ENCODE peak calls at places on chromosomes 16 and 17, in seven cellular contexts. One of them, this sample, is unnamed.

GRCh38 chr17:50051082-50051576 is 4.8 kb upstream of the ITGA3 start:
- DNase-seq in AG04450: no peak
- DNase-seq in breast epithelium: no peak
- DNase-seq in fibroblast of the aortic adventitia: no peak
- DNase-seq in testis: no peak
- DNase-seq in thoracic aorta: no peak
- DNase-seq in cardiac muscle cell: no peak
- DNase-seq in this sample: no peak

GRCh38 chr17:81391964-81392908 is 3.0 kb upstream of the BAHCC1 start:
- DNase-seq in AG04450: no peak
- DNase-seq in breast epithelium: no peak
- DNase-seq in fibroblast of the aortic adventitia: peak
- DNase-seq in testis: peak
- DNase-seq in thoracic aorta: no peak
- DNase-seq in cardiac muscle cell: peak
- DNase-seq in this sample: no peak

GRCh38 chr16:15792563-15792971 is 64.3 kb downstream of the MYH11 start:
- DNase-seq in AG04450: no peak
- DNase-seq in breast epithelium: no peak
- DNase-seq in fibroblast of the aortic adventitia: no peak
- DNase-seq in testis: no peak
- DNase-seq in thoracic aorta: no peak
- DNase-seq in cardiac muscle cell: no peak
- DNase-seq in this sample: no peak

GRCh38 chr17:72126575-72127486 is 6.0 kb downstream of the SOX9 start:
- DNase-seq in AG04450: no peak
- DNase-seq in breast epithelium: no peak
- DNase-seq in fibroblast of the aortic adventitia: peak
- DNase-seq in testis: no peak
- DNase-seq in thoracic aorta: no peak
- DNase-seq in cardiac muscle cell: no peak
- DNase-seq in this sample: no peak

GRCh38 chr17:40121886-40122465 is at the start of gene MSL1:
- DNase-seq in AG04450: no peak
- DNase-seq in breast epithelium: peak
- DNase-seq in fibroblast of the aortic adventitia: peak
- DNase-seq in testis: peak
- DNase-seq in thoracic aorta: no peak
- DNase-seq in cardiac muscle cell: peak
- DNase-seq in this sample: no peak

GRCh38 chr17:2190014-2190413 is 113.6 kb downstream of the SMG6 start:
- DNase-seq in AG04450: no peak
- DNase-seq in breast epithelium: no peak
- DNase-seq in fibroblast of the aortic adventitia: peak
- DNase-seq in testis: no peak
- DNase-seq in thoracic aorta: no peak
- DNase-seq in cardiac muscle cell: no peak
- DNase-seq in this sample: no peak

GRCh38 chr17:50498021-50498874 is 10.0 kb upstream of the MYCBPAP start:
- DNase-seq in AG04450: no peak
- DNase-seq in breast epithelium: no peak
- DNase-seq in fibroblast of the aortic adventitia: no peak
- DNase-seq in testis: no peak
- DNase-seq in thoracic aorta: no peak
- DNase-seq in cardiac muscle cell: no peak
- DNase-seq in this sample: no peak

GRCh38 chr17:47272491-47272890 is 18.9 kb downstream of the ITGB3 start:
- DNase-seq in AG04450: no peak
- DNase-seq in breast epithelium: no peak
- DNase-seq in fibroblast of the aortic adventitia: no peak
- DNase-seq in testis: no peak
- DNase-seq in thoracic aorta: no peak
- DNase-seq in cardiac muscle cell: no peak
- DNase-seq in this sample: no peak

GRCh38 chr16:22070361-22071351 is 21.7 kb upstream of the VWA3A start:
- DNase-seq in AG04450: no peak
- DNase-seq in breast epithelium: no peak
- DNase-seq in fibroblast of the aortic adventitia: peak
- DNase-seq in testis: no peak
- DNase-seq in thoracic aorta: no peak
- DNase-seq in cardiac muscle cell: no peak
- DNase-seq in this sample: peak

GRCh38 chr17:47325176-47325575 is 1.4 kb downstream of the EFCAB13 start:
- DNase-seq in AG04450: no peak
- DNase-seq in breast epithelium: no peak
- DNase-seq in fibroblast of the aortic adventitia: no peak
- DNase-seq in testis: no peak
- DNase-seq in thoracic aorta: no peak
- DNase-seq in cardiac muscle cell: no peak
- DNase-seq in this sample: no peak

GRCh38 chr17:77907497-77908120 is 50.9 kb upstream of the TNRC6C start:
- DNase-seq in AG04450: no peak
- DNase-seq in breast epithelium: no peak
- DNase-seq in fibroblast of the aortic adventitia: no peak
- DNase-seq in testis: no peak
- DNase-seq in thoracic aorta: no peak
- DNase-seq in cardiac muscle cell: no peak
- DNase-seq in this sample: no peak

GRCh38 chr17:65627892-65628622 is 66.6 kb upstream of the AXIN2 start:
- DNase-seq in AG04450: peak
- DNase-seq in breast epithelium: peak
- DNase-seq in fibroblast of the aortic adventitia: peak
- DNase-seq in testis: peak
- DNase-seq in thoracic aorta: peak
- DNase-seq in cardiac muscle cell: no peak
- DNase-seq in this sample: no peak

GRCh38 chr17:67388986-67389385 is 11.9 kb downstream of the PITPNC1 start:
- DNase-seq in AG04450: no peak
- DNase-seq in breast epithelium: no peak
- DNase-seq in fibroblast of the aortic adventitia: no peak
- DNase-seq in testis: no peak
- DNase-seq in thoracic aorta: no peak
- DNase-seq in cardiac muscle cell: no peak
- DNase-seq in this sample: no peak

GRCh38 chr16:84115919-84116719 is 623 bp downstream of the MBTPS1 start:
- DNase-seq in AG04450: no peak
- DNase-seq in breast epithelium: peak
- DNase-seq in fibroblast of the aortic adventitia: peak
- DNase-seq in testis: peak
- DNase-seq in thoracic aorta: no peak
- DNase-seq in cardiac muscle cell: peak
- DNase-seq in this sample: no peak

GRCh38 chr17:82644148-82644547 is 4.1 kb downstream of the WDR45B start:
- DNase-seq in AG04450: no peak
- DNase-seq in breast epithelium: no peak
- DNase-seq in fibroblast of the aortic adventitia: no peak
- DNase-seq in testis: no peak
- DNase-seq in thoracic aorta: no peak
- DNase-seq in cardiac muscle cell: no peak
- DNase-seq in this sample: no peak

GRCh38 chr17:38893612-38894011 is 23.8 kb downstream of the LASP1 start:
- DNase-seq in AG04450: no peak
- DNase-seq in breast epithelium: no peak
- DNase-seq in fibroblast of the aortic adventitia: no peak
- DNase-seq in testis: no peak
- DNase-seq in thoracic aorta: no peak
- DNase-seq in cardiac muscle cell: no peak
- DNase-seq in this sample: no peak

GRCh38 chr16:3115561-3115960 is 3.2 kb downstream of the ZNF205 start:
- DNase-seq in AG04450: no peak
- DNase-seq in breast epithelium: no peak
- DNase-seq in fibroblast of the aortic adventitia: no peak
- DNase-seq in testis: no peak
- DNase-seq in thoracic aorta: no peak
- DNase-seq in cardiac muscle cell: no peak
- DNase-seq in this sample: no peak

GRCh38 chr17:82006468-82007227 is 16.0 kb downstream of the CENPX start:
- DNase-seq in AG04450: no peak
- DNase-seq in breast epithelium: no peak
- DNase-seq in fibroblast of the aortic adventitia: peak
- DNase-seq in testis: no peak
- DNase-seq in thoracic aorta: no peak
- DNase-seq in cardiac muscle cell: no peak
- DNase-seq in this sample: no peak

DNA sequence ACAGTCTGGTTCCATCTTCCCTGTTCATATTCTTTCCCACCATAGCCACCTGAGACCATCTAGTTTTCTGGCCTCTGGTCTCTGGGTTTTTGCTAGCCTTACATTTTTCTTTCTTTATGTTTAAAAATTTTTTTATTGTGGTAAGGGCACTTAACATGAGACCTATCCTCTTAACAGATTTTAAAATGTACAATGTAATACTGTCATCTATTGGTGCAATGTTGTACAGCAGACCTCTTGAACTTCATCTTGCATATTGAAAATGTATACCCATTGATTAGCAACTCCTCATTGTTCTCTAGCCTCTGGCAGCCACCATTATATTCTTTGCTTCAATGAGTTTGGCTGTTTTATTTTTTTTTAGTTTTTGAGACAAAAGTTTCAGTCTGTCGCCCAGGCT is 39.2 kb downstream of the ITGAM start:
- DNase-seq in AG04450: no peak
- DNase-seq in breast epithelium: no peak
- DNase-seq in fibroblast of the aortic adventitia: peak
- DNase-seq in testis: no peak
- DNase-seq in thoracic aorta: no peak
- DNase-seq in cardiac muscle cell: no peak
- DNase-seq in this sample: no peak
- TF ChIP-seq CTCF in AG04450: peak
- TF ChIP-seq CTCF in breast epithelium: no peak
- TF ChIP-seq CTCF in fibroblast of the aortic adventitia: peak
- TF ChIP-seq CTCF in testis: no peak
- TF ChIP-seq CTCF in thoracic aorta: no peak
- TF ChIP-seq CTCF in cardiac muscle cell: no peak
- TF ChIP-seq CTCF in this sample: no peak

DNA sequence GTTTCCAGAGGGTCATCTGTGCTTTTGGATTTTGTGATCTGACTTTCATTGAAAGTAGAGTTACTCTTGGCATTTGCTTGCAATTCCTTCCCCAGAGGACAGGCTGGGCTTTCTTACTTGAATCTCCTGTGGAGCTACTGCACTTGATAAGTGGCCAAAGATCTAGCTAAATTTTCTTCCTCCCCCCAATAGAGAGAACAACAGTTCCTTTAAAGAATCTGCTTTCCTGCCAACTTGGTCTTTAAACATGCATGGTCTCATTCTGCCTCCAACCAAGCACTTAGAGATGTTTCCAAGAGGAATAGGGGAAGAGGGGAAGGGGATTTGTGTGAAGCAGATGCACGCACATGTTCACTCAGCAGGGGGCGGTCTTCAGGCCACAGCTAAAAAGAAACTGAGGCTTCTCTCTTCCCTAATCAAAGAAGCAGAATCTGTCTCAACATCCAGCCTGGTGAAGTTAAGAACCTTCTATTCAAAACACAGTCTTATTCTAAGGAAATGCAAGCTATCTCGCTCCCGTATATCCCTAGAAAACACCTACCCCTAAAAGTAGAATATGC is 229.6 kb downstream of the ZFHX3 start:
- DNase-seq in AG04450: no peak
- DNase-seq in breast epithelium: no peak
- DNase-seq in fibroblast of the aortic adventitia: peak
- DNase-seq in testis: no peak
- DNase-seq in thoracic aorta: no peak
- DNase-seq in cardiac muscle cell: no peak
- DNase-seq in this sample: no peak
- TF ChIP-seq CTCF in AG04450: no peak
- TF ChIP-seq CTCF in breast epithelium: no peak
- TF ChIP-seq CTCF in fibroblast of the aortic adventitia: no peak
- TF ChIP-seq CTCF in testis: no peak
- TF ChIP-seq CTCF in thoracic aorta: no peak
- TF ChIP-seq CTCF in cardiac muscle cell: peak
- TF ChIP-seq CTCF in this sample: no peak

DNA sequence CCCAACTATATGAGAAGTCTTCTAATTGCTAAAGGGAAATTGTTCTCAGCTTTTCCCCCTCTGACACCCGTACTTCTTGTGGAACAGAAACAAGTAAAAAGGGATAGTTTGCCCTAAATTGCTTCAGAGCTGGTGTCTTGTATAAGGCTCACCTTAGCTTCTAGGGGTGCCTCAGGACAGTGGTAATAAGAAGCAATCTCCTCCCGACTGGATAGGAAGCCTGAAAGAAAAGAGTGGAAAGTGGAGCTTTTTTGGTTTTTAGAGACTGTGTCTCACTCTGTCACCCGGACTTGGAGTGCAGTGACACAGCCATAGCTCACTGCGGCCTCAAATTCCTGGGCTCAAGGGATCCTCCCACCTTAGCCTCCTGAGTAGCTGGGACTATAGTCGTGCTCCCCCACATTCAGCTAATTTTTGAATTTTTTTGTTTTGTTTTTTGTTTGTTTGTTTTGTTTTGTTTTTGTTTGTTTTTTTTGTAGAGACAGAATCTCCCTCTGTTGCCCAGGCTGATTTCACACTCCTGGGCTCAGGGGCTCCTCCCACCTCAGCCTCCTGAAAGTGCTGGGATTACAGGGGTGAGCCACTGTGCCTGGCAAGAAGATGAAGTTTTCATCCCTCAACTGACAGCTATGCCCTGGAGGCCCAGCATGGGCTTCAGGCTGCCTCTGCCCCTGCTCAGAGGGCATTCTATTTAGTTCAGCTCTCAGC is 3.4 kb downstream of the TAT start:
- DNase-seq in AG04450: no peak
- DNase-seq in breast epithelium: no peak
- DNase-seq in fibroblast of the aortic adventitia: no peak
- DNase-seq in testis: no peak
- DNase-seq in thoracic aorta: no peak
- DNase-seq in cardiac muscle cell: no peak
- DNase-seq in this sample: no peak
- TF ChIP-seq CTCF in AG04450: no peak
- TF ChIP-seq CTCF in breast epithelium: no peak
- TF ChIP-seq CTCF in fibroblast of the aortic adventitia: no peak
- TF ChIP-seq CTCF in testis: no peak
- TF ChIP-seq CTCF in thoracic aorta: no peak
- TF ChIP-seq CTCF in cardiac muscle cell: no peak
- TF ChIP-seq CTCF in this sample: no peak

GRCh38 chr16:81714593-81714992 is 64.5 kb upstream of the PLCG2 start:
- DNase-seq in AG04450: no peak
- DNase-seq in breast epithelium: no peak
- DNase-seq in fibroblast of the aortic adventitia: no peak
- DNase-seq in testis: no peak
- DNase-seq in thoracic aorta: no peak
- DNase-seq in cardiac muscle cell: no peak
- DNase-seq in this sample: no peak

GRCh38 chr16:81713796-81714195 is 65.3 kb upstream of the PLCG2 start:
- DNase-seq in AG04450: no peak
- DNase-seq in breast epithelium: no peak
- DNase-seq in fibroblast of the aortic adventitia: no peak
- DNase-seq in testis: no peak
- DNase-seq in thoracic aorta: no peak
- DNase-seq in cardiac muscle cell: no peak
- DNase-seq in this sample: no peak

GRCh38 chr16:81711609-81712329 is 67.3 kb upstream of the PLCG2 start:
- DNase-seq in AG04450: peak
- DNase-seq in breast epithelium: peak
- DNase-seq in fibroblast of the aortic adventitia: peak
- DNase-seq in testis: no peak
- DNase-seq in thoracic aorta: no peak
- DNase-seq in cardiac muscle cell: no peak
- DNase-seq in this sample: no peak

GRCh38 chr16:81712681-81713080 is 66.4 kb upstream of the PLCG2 start:
- DNase-seq in AG04450: no peak
- DNase-seq in breast epithelium: no peak
- DNase-seq in fibroblast of the aortic adventitia: no peak
- DNase-seq in testis: no peak
- DNase-seq in thoracic aorta: no peak
- DNase-seq in cardiac muscle cell: no peak
- DNase-seq in this sample: no peak

GRCh38 chr16:81713295-81713772 is 65.8 kb upstream of the PLCG2 start:
- DNase-seq in AG04450: no peak
- DNase-seq in breast epithelium: no peak
- DNase-seq in fibroblast of the aortic adventitia: no peak
- DNase-seq in testis: no peak
- DNase-seq in thoracic aorta: no peak
- DNase-seq in cardiac muscle cell: no peak
- DNase-seq in this sample: no peak
- TF ChIP-seq CTCF in AG04450: no peak
- TF ChIP-seq CTCF in breast epithelium: no peak
- TF ChIP-seq CTCF in fibroblast of the aortic adventitia: no peak
- TF ChIP-seq CTCF in testis: no peak
- TF ChIP-seq CTCF in thoracic aorta: no peak
- TF ChIP-seq CTCF in cardiac muscle cell: no peak
- TF ChIP-seq CTCF in this sample: no peak